ENCODE peak calls at places on chromosomes 4 and X, in ten cellular contexts. M, Q, C, O, R, T, A, B, L and P are unnamed samples.
A peak's percentile ranks its signal among the peaks of the same experiment; 100 is the strongest.

GRCh38 chr4:158484173-158484885 is 37.4 kb upstream of the RXFP1 start:
- DNase-seq in M (no peak), Q (no peak), C (no peak), O (peak; percentile 47), R (no peak), T (no peak), A (peak; percentile 46), B (no peak), L (no peak), P (no peak)

GRCh38 chr4:38715076-38715475 is 51.1 kb downstream of the KLF3 start:
- DNase-seq in M (no peak), Q (no peak), C (no peak), O (no peak), R (no peak), T (no peak), A (no peak), B (no peak), L (no peak), P (no peak)

GRCh38 chr4:168304744-168305459 is 13.7 kb downstream of the DDX60 start:
- DNase-seq in M (no peak), Q (no peak), C (no peak), O (peak; percentile 58), R (no peak), T (no peak), A (peak; percentile 44), B (no peak), L (no peak), P (no peak)

GRCh38 chr4:4578981-4579380 is 37.1 kb upstream of the STX18 start:
- DNase-seq in M (peak; percentile 46), Q (no peak), C (no peak), O (no peak), R (no peak), T (no peak), A (no peak), B (no peak), L (no peak), P (no peak)

GRCh38 chrX:39550795-39551361 is 546.9 kb downstream of the BCOR start:
- DNase-seq in M (no peak), Q (no peak), C (no peak), O (no peak), R (no peak), T (no peak), A (no peak), B (no peak), L (no peak), P (no peak)

GRCh38 chr4:172011196-172011595 is 198.0 kb downstream of the GALNTL6 start:
- DNase-seq in M (peak; percentile 49), Q (no peak), C (no peak), O (no peak), R (no peak), T (no peak), A (no peak), B (no peak), L (no peak), P (no peak)

GRCh38 chrX:69616520-69617203 is 749 bp downstream of the EDA start:
- DNase-seq in M (peak; percentile 21), Q (peak; percentile 25), C (no peak), O (no peak), R (peak; percentile 74), T (peak; percentile 74), A (no peak), B (peak; percentile 8), L (no peak), P (peak; percentile 59)

GRCh38 chrX:13478740-13479451 is 90.5 kb upstream of the EGFL6 start:
- DNase-seq in M (no peak), Q (no peak), C (no peak), O (no peak), R (no peak), T (no peak), A (no peak), B (no peak), L (no peak), P (no peak)

GRCh38 chr4:108337923-108338322 is 169.2 kb upstream of the LEF1 start:
- DNase-seq in M (no peak), Q (no peak), C (no peak), O (no peak), R (no peak), T (no peak), A (no peak), B (no peak), L (no peak), P (no peak)

GRCh38 chrX:12610079-12610478 is 181.1 kb upstream of the PRPS2 start:
- DNase-seq in M (no peak), Q (no peak), C (no peak), O (peak; percentile 25), R (no peak), T (no peak), A (peak; percentile 22), B (no peak), L (peak; percentile 26), P (no peak)

GRCh38 chrX:21658746-21659145 is 616 bp upstream of the KLHL34 start:
- DNase-seq in M (peak; percentile 76), Q (no peak), C (no peak), O (no peak), R (peak; percentile 37), T (peak; percentile 29), A (no peak), B (peak; percentile 11), L (no peak), P (no peak)

GRCh38 chrX:109709129-109709631 is 23.9 kb downstream of the ACSL4 start:
- DNase-seq in M (peak; percentile 8), Q (no peak), C (no peak), O (no peak), R (no peak), T (no peak), A (no peak), B (no peak), L (peak; percentile 39), P (no peak)

GRCh38 chr4:155085843-155086530 is 122.4 kb upstream of the NPY2R start:
- DNase-seq in M (no peak), Q (no peak), C (no peak), O (no peak), R (no peak), T (no peak), A (no peak), B (no peak), L (no peak), P (no peak)

DNA sequence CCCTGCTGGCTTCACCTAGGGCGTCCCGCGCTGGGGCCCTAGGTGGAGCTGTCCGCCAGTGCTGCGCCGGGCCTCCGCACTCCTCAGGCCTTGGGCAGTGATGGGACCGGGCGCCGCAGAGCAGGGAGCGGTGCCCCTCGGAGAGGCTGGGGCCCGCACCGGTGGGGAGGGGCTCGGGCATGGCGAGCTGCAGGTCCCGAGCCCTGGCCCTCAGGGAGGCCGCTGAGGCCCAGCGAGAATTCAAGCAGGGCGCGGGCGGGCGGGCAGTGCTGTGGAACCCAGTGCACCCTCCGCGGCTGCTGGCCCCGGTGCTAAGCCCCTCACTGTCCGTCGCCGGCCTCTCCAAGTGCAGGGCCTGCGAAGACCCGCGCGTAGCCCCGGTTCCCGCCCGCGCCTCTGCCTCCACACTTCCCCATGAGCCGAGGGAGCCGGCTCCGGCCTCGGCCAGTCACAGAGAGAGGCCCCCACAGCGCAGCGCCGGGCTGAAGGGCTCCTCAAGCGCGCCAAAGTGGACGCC is 565.1 kb upstream of the NDST4 start:
- DNase-seq in M (peak; percentile 23), Q (no peak), C (no peak), O (no peak), R (peak; percentile 79), T (peak; percentile 32), A (no peak), B (no peak), L (no peak), P (no peak)
- H3K4me3 ChIP-seq in M (no peak overlapping the region), Q (no peak overlapping the region), C (no peak overlapping the region), O (no peak overlapping the region), R (no peak overlapping the region), T (no peak overlapping the region), A (no peak overlapping the region), B (no peak overlapping the region), L (no peak overlapping the region), P (no peak overlapping the region)

GRCh38 chr4:94455081-94455480 is 3.3 kb downstream of the PDLIM5 start:
- DNase-seq in M (no peak), Q (peak; percentile 71), C (no peak), O (peak; percentile 63), R (no peak), T (peak; percentile 87), A (no peak), B (peak; percentile 48), L (no peak), P (peak; percentile 88)

GRCh38 chr4:94453534-94453963 is 1.8 kb downstream of the PDLIM5 start:
- DNase-seq in M (no peak), Q (no peak), C (no peak), O (no peak), R (no peak), T (no peak), A (no peak), B (no peak), L (no peak), P (no peak)

GRCh38 chr4:94451669-94452475 is at the start of gene PDLIM5:
- DNase-seq in M (peak; percentile 95), Q (peak; percentile 93), C (peak; percentile 78), O (peak; percentile 40), R (peak; percentile 97), T (peak; percentile 96), A (no peak), B (peak; percentile 93), L (peak; percentile 61), P (peak; percentile 90)

GRCh38 chr4:94452476-94453300 is 946 bp downstream of the PDLIM5 start:
- DNase-seq in M (peak; percentile 84), Q (peak; percentile 83), C (peak; percentile 76), O (peak; percentile 41), R (peak; percentile 52), T (peak; percentile 94), A (no peak), B (peak; percentile 89), L (peak; percentile 70), P (peak; percentile 92)

GRCh38 chr4:94454405-94454804 is 2.7 kb downstream of the PDLIM5 start:
- DNase-seq in M (no peak), Q (no peak), C (no peak), O (no peak), R (no peak), T (no peak), A (no peak), B (no peak), L (no peak), P (no peak)
- H3K4me3 ChIP-seq in M (peak overlapping the region; percentile 23), Q (no peak overlapping the region), C (no peak overlapping the region), O (peak overlapping the region; percentile 13), R (no peak overlapping the region), T (peak overlapping the region; percentile 98), A (peak overlapping the region; percentile 1), B (peak overlapping the region; percentile 78), L (no peak overlapping the region), P (peak overlapping the region; percentile 98)

GRCh38 chrX:136193771-136194170 is 46.4 kb downstream of the FHL1 start:
- DNase-seq in M (no peak), Q (no peak), C (no peak), O (no peak), R (no peak), T (peak; percentile 57), A (no peak), B (no peak), L (no peak), P (no peak)
- H3K4me3 ChIP-seq in M (no peak overlapping the region), Q (no peak overlapping the region), C (no peak overlapping the region), O (no peak overlapping the region), R (no peak overlapping the region), T (no peak overlapping the region), A (no peak overlapping the region), B (no peak overlapping the region), L (no peak overlapping the region), P (no peak overlapping the region)

DNA sequence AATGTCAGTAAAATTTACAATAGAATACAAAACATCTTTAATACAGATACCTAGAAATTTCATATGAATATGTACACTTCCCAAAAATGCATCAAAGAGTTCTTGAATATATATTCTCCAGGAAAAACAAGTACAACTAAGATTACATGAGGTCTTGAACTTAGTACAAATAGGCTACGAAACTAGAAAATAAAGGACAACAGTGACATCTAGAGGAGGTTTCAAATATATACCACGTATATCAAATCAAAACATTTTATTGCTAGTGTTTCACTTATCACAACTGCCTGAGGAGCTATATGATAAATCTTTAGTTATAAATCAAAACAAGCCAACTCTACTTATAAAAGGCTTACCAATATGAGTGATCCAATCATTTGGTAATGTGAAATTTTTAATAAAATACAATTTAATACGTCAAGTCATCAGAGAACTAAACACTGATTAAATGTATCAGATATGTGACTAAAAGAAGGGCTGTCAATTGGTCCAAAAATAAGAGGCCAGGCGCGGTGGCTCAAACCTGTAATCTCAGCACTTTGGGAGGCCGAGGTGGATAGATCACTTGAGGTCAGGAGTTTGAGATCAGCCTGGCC is 36.6 kb downstream of the ANAPC10 start:
- DNase-seq in M (peak; percentile 61), Q (no peak), C (no peak), O (no peak), R (no peak), T (no peak), A (no peak), B (no peak), L (no peak), P (no peak)
- H3K4me3 ChIP-seq in M (no peak overlapping the region), Q (no peak overlapping the region), C (no peak overlapping the region), O (no peak overlapping the region), R (no peak overlapping the region), T (no peak overlapping the region), A (no peak overlapping the region), B (no peak overlapping the region), L (no peak overlapping the region), P (no peak overlapping the region)